ENCODE peak calls at places on chromosomes 16 and 17, in four cellular contexts. One of them, this sample, is unnamed.

GRCh38 chr17:57343717-57344116 is 87.4 kb downstream of the MSI2 start:
- DNase-seq in AG10803: no peak
- DNase-seq in HFF-Myc: no peak
- DNase-seq in ovary: no peak
- DNase-seq in this sample: no peak

GRCh38 chr17:72421128-72422092 is 300.6 kb downstream of the SOX9 start:
- DNase-seq in AG10803: peak
- DNase-seq in HFF-Myc: peak
- DNase-seq in ovary: no peak
- DNase-seq in this sample: peak

GRCh38 chr17:56948491-56948890 is 12.4 kb downstream of the COIL start:
- DNase-seq in HFF-Myc: no peak
- DNase-seq in ovary: no peak
- DNase-seq in AG10803: peak
- DNase-seq in this sample: no peak

GRCh38 chr17:19387921-19388521 is 1.0 kb upstream of the MFAP4 start:
- DNase-seq in AG10803: peak
- DNase-seq in HFF-Myc: peak
- DNase-seq in ovary: no peak
- DNase-seq in this sample: no peak

GRCh38 chr16:59950431-59950830 is 1216.3 kb upstream of the GOT2 start:
- DNase-seq in AG10803: peak
- DNase-seq in ovary: no peak
- DNase-seq in HFF-Myc: no peak
- DNase-seq in this sample: no peak

GRCh38 chr16:26491962-26492361 is 574.8 kb upstream of the C16orf82 start:
- DNase-seq in ovary: no peak
- DNase-seq in AG10803: no peak
- DNase-seq in HFF-Myc: no peak
- DNase-seq in this sample: no peak

GRCh38 chr17:82023447-82024241 is 539 bp downstream of the LRRC45 start:
- DNase-seq in HFF-Myc: no peak
- DNase-seq in AG10803: no peak
- DNase-seq in ovary: no peak
- DNase-seq in this sample: peak

GRCh38 chr17:77228224-77229215 is 87.8 kb downstream of the SEC14L1 start:
- DNase-seq in AG10803: no peak
- DNase-seq in HFF-Myc: no peak
- DNase-seq in ovary: no peak
- DNase-seq in this sample: no peak

GRCh38 chr16:31875112-31875803 is 1.7 kb downstream of the ZNF267 start:
- DNase-seq in HFF-Myc: no peak
- DNase-seq in AG10803: peak
- DNase-seq in ovary: no peak
- DNase-seq in this sample: no peak

GRCh38 chr17:20998571-20999043 is 44.2 kb downstream of the USP22 start:
- DNase-seq in AG10803: no peak
- DNase-seq in ovary: no peak
- DNase-seq in HFF-Myc: no peak
- DNase-seq in this sample: no peak

GRCh38 chr16:57186630-57187507 is 740 bp downstream of the RSPRY1 start:
- DNase-seq in HFF-Myc: no peak
- DNase-seq in AG10803: peak
- DNase-seq in ovary: peak
- DNase-seq in this sample: no peak

GRCh38 chr17:6574689-6575595 is 18.6 kb upstream of the PITPNM3 start:
- DNase-seq in AG10803: peak
- DNase-seq in HFF-Myc: peak
- DNase-seq in ovary: peak
- DNase-seq in this sample: peak

GRCh38 chr16:679808-680624 is at the start of gene STUB1:
- DNase-seq in AG10803: peak
- DNase-seq in HFF-Myc: no peak
- DNase-seq in ovary: peak
- DNase-seq in this sample: peak

GRCh38 chr16:84836234-84836647 is 16.5 kb downstream of the CRISPLD2 start:
- DNase-seq in ovary: peak
- DNase-seq in HFF-Myc: peak
- DNase-seq in AG10803: peak
- DNase-seq in this sample: no peak

GRCh38 chr17:45923511-45924268 is 29.3 kb downstream of the MAPT start:
- DNase-seq in ovary: no peak
- DNase-seq in HFF-Myc: no peak
- DNase-seq in AG10803: peak
- DNase-seq in this sample: no peak

GRCh38 chr17:65817951-65818350 is 256.5 kb upstream of the AXIN2 start:
- DNase-seq in HFF-Myc: no peak
- DNase-seq in ovary: no peak
- DNase-seq in AG10803: no peak
- DNase-seq in this sample: no peak

GRCh38 chr17:6924121-6924676 is 71.7 kb upstream of the ALOX12 start:
- DNase-seq in HFF-Myc: no peak
- DNase-seq in ovary: no peak
- DNase-seq in AG10803: peak
- DNase-seq in this sample: no peak

GRCh38 chr16:1772362-1772907 is at the start of gene EME2:
- DNase-seq in ovary: no peak
- DNase-seq in AG10803: no peak
- DNase-seq in HFF-Myc: no peak
- DNase-seq in this sample: peak

GRCh38 chr16:31476305-31477219 is 4.6 kb downstream of the TGFB1I1 start:
- DNase-seq in AG10803: no peak
- DNase-seq in ovary: no peak
- DNase-seq in HFF-Myc: no peak
- DNase-seq in this sample: peak

GRCh38 chr17:51365090-51365489 is 104.7 kb downstream of the UTP18 start:
- DNase-seq in AG10803: no peak
- DNase-seq in ovary: no peak
- DNase-seq in HFF-Myc: no peak
- DNase-seq in this sample: no peak

GRCh38 chr16:79150626-79151025 is 449.9 kb downstream of the MAF start:
- DNase-seq in AG10803: no peak
- DNase-seq in HFF-Myc: no peak
- DNase-seq in ovary: no peak
- DNase-seq in this sample: no peak

GRCh38 chr17:82690786-82691489 is 7.6 kb downstream of the RAB40B start:
- DNase-seq in ovary: no peak
- DNase-seq in HFF-Myc: no peak
- DNase-seq in AG10803: no peak
- DNase-seq in this sample: no peak

GRCh38 chr16:85773044-85773443 is 22.1 kb upstream of the C16orf74 start:
- DNase-seq in ovary: no peak
- DNase-seq in HFF-Myc: no peak
- DNase-seq in AG10803: no peak
- DNase-seq in this sample: no peak

GRCh38 chr16:85656351-85657266 is 32.1 kb downstream of the GINS2 start:
- DNase-seq in AG10803: peak
- DNase-seq in ovary: peak
- DNase-seq in HFF-Myc: no peak
- DNase-seq in this sample: no peak

GRCh38 chr17:40065771-40066510 is 3.2 kb downstream of the THRA start:
- DNase-seq in ovary: no peak
- DNase-seq in AG10803: no peak
- DNase-seq in HFF-Myc: no peak
- DNase-seq in this sample: no peak

GRCh38 chr16:73028721-73029361 is 19.1 kb downstream of the ZFHX3 start:
- DNase-seq in ovary: no peak
- DNase-seq in AG10803: no peak
- DNase-seq in HFF-Myc: no peak
- DNase-seq in this sample: no peak

GRCh38 chr17:70492368-70492767 is 323.0 kb downstream of the KCNJ2 start:
- DNase-seq in AG10803: no peak
- DNase-seq in HFF-Myc: no peak
- DNase-seq in ovary: no peak
- DNase-seq in this sample: no peak

GRCh38 chr16:58009856-58010416 is 8.7 kb downstream of the USB1 start:
- DNase-seq in ovary: no peak
- DNase-seq in HFF-Myc: no peak
- DNase-seq in AG10803: no peak
- DNase-seq in this sample: no peak

GRCh38 chr17:32192379-32192778 is 50.1 kb downstream of the RHOT1 start:
- DNase-seq in ovary: no peak
- DNase-seq in HFF-Myc: no peak
- DNase-seq in AG10803: no peak
- DNase-seq in this sample: no peak

GRCh38 chr16:12677472-12677871 is 126.2 kb downstream of the CPPED1 start:
- DNase-seq in AG10803: no peak
- DNase-seq in ovary: no peak
- DNase-seq in HFF-Myc: no peak
- DNase-seq in this sample: no peak

GRCh38 chr17:42895185-42895555 is 5.4 kb upstream of the G6PC1 start:
- DNase-seq in AG10803: peak
- DNase-seq in HFF-Myc: peak
- DNase-seq in ovary: peak
- DNase-seq in this sample: no peak

GRCh38 chr17:2814499-2815341 is 18.5 kb downstream of the RAP1GAP2 start:
- DNase-seq in AG10803: no peak
- DNase-seq in ovary: no peak
- DNase-seq in HFF-Myc: no peak
- DNase-seq in this sample: peak

GRCh38 chr17:76531501-76532038 is 5.9 kb downstream of the CYGB start:
- DNase-seq in AG10803: no peak
- DNase-seq in HFF-Myc: no peak
- DNase-seq in ovary: no peak
- DNase-seq in this sample: no peak

DNA sequence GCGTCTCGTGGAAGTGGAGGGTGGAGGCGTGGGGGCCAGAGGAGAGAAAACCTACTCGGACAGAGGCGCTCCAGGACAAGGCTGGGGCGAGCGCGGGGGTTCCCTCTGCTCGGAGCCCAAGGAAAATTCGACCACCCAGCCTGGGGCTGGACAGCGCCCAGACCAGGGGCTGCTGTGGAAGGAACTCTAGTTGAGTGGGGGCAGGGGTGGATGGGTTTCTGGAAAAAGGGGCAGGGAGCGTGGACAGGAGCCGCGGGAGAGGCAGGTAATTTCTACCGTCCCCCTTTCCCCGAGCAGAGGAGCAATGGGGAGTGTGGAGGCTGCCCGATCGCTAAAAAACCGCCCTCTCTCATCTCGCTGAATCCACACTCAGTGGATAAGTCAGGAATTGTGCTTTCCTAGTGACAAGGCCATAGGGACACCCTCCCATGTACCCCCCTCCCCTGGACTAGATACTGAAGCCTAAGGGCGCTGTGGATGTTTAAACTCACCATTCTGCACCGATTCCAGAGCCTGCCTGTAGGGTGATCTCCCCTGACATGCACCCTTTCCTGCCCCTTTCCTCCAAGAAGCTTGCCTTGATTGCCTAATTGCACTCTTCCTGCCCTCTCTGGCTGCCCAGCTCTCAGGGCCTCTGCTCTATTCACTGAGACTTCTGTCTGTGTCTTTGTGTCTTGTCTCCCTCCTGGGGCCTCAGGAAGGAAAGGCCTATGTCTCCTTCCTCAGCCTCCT is 90.7 kb upstream of the TMEM97 start:
- DNase-seq in ovary: no peak
- DNase-seq in HFF-Myc: no peak
- DNase-seq in AG10803: no peak
- DNase-seq in this sample: no peak
- TF ChIP-seq CTCF in ovary: no peak
- TF ChIP-seq CTCF in HFF-Myc: peak
- TF ChIP-seq CTCF in AG10803: peak
- TF ChIP-seq CTCF in this sample: no peak

DNA sequence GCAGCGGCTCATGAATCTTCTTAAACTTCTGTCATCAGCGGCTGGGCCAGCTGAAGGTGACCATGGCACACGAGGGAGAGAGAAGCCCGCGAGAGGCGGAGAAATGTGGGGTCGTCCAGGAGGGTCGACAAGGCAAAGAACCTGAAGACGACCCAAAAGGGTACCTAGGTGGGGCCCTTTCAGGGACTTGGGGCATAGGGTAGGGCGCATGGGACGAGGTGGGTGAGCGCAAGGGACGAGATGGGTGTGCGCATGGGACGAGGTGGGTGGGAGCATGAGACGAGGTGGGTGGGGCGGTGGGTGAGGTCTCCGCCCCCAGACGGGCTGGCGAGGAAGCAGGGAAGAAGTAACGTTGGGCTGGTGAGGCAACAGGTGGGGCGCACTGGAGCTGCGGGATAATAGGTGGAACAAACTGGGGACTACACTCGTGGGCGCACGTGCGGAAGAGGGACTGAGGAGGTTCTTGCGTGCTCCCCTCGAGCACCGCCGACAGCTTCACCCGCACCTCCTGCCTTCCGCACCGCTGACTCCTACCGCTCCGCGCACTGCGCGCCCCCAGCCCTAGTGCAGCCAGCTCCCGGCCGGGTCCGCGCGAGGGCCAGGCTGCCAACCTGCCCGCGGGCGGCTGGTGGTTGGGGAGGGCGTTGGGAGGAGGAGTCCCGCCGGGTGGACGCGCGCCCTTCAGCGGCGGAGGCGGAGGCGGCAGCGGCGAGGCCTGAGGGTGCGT is 23.2 kb upstream of the CRYM start:
- DNase-seq in HFF-Myc: peak
- DNase-seq in ovary: peak
- DNase-seq in AG10803: peak
- DNase-seq in this sample: peak
- TF ChIP-seq CTCF in HFF-Myc: peak
- TF ChIP-seq CTCF in ovary: peak
- TF ChIP-seq CTCF in AG10803: peak
- TF ChIP-seq CTCF in this sample: peak

GRCh38 chr17:47318197-47318918 is 5.4 kb upstream of the EFCAB13 start:
- DNase-seq in ovary: no peak
- DNase-seq in HFF-Myc: no peak
- DNase-seq in AG10803: no peak
- DNase-seq in this sample: no peak
- TF ChIP-seq CTCF in ovary: no peak
- TF ChIP-seq CTCF in HFF-Myc: no peak
- TF ChIP-seq CTCF in AG10803: no peak
- TF ChIP-seq CTCF in this sample: peak

GRCh38 chr17:14048169-14048568 is 21.1 kb upstream of the COX10 start:
- DNase-seq in AG10803: no peak
- DNase-seq in ovary: no peak
- DNase-seq in HFF-Myc: no peak
- DNase-seq in this sample: peak
- TF ChIP-seq CTCF in AG10803: peak
- TF ChIP-seq CTCF in ovary: no peak
- TF ChIP-seq CTCF in HFF-Myc: peak
- TF ChIP-seq CTCF in this sample: peak

DNA sequence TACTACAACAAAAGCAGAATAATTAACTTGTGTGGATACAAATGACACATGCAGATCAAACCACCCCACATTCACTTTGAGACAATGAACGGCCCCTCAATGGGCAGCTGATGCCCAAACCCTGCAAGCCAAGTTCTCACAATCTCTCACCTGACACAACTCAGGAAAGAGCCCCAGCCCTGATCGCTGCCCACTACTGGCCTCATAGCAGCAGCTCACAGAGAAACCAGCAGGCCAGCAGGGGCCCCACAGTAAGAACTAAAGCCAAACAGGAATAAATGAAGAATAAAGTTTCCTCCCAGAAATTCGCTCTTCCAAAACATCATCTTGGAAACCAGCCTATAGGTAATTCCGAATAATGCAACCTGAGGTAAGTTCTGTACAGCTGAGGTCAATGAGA is 7.7 kb downstream of the AKTIP start:
- DNase-seq in AG10803: no peak
- DNase-seq in HFF-Myc: no peak
- DNase-seq in ovary: no peak
- DNase-seq in this sample: no peak
- TF ChIP-seq CTCF in AG10803: no peak
- TF ChIP-seq CTCF in HFF-Myc: peak
- TF ChIP-seq CTCF in ovary: no peak
- TF ChIP-seq CTCF in this sample: no peak

GRCh38 chr17:80899402-80900268 is 92.0 kb upstream of the CHMP6 start:
- DNase-seq in HFF-Myc: no peak
- DNase-seq in AG10803: no peak
- DNase-seq in ovary: no peak
- DNase-seq in this sample: peak
- TF ChIP-seq CTCF in HFF-Myc: peak
- TF ChIP-seq CTCF in AG10803: peak
- TF ChIP-seq CTCF in ovary: no peak
- TF ChIP-seq CTCF in this sample: peak